ENCODE peak calls at places on chromosomes 1 and 21, in five cellular contexts. One of them, this sample, is unnamed.
A peak's percentile ranks its signal among the peaks of the same experiment; 100 is the strongest.

GRCh38 chr21:43585924-43586411 is 73.3 kb downstream of the HSF2BP start:
- DNase-seq in SK-N-SH: no peak
- DNase-seq in K562: no peak
- DNase-seq in GM12878: no peak
- DNase-seq in A549: peak; percentile 98
- DNase-seq in this sample: peak; percentile 98

GRCh38 chr1:47675721-47676120 is 237.9 kb downstream of the FOXD2 start:
- DNase-seq in SK-N-SH: no peak
- DNase-seq in K562: no peak
- DNase-seq in GM12878: no peak
- DNase-seq in A549: no peak
- DNase-seq in this sample: no peak

GRCh38 chr21:18153063-18153462 is 91.6 kb upstream of the CHODL start:
- DNase-seq in SK-N-SH: no peak
- DNase-seq in K562: no peak
- DNase-seq in GM12878: no peak
- DNase-seq in A549: no peak
- DNase-seq in this sample: no peak

GRCh38 chr21:40901690-40902089 is 54.7 kb upstream of the DSCAM start:
- DNase-seq in SK-N-SH: no peak
- DNase-seq in K562: no peak
- DNase-seq in GM12878: no peak
- DNase-seq in A549: no peak
- DNase-seq in this sample: no peak

GRCh38 chr1:12640237-12640957 is 3.5 kb upstream of the AADACL4 start:
- DNase-seq in SK-N-SH: no peak
- DNase-seq in K562: no peak
- DNase-seq in GM12878: no peak
- DNase-seq in A549: peak; percentile 30
- DNase-seq in this sample: no peak

GRCh38 chr1:61082336-61083013 is at the start of gene NFIA:
- DNase-seq in SK-N-SH: peak; percentile 81
- DNase-seq in K562: peak; percentile 42
- DNase-seq in GM12878: no peak
- DNase-seq in A549: peak; percentile 86
- DNase-seq in this sample: peak; percentile 50

GRCh38 chr1:169604781-169605560 is 18.7 kb upstream of the F5 start:
- DNase-seq in SK-N-SH: no peak
- DNase-seq in K562: no peak
- DNase-seq in GM12878: peak; percentile 55
- DNase-seq in A549: no peak
- DNase-seq in this sample: no peak

GRCh38 chr1:181081399-181081798 is 7.1 kb upstream of the IER5 start:
- DNase-seq in SK-N-SH: no peak
- DNase-seq in K562: no peak
- DNase-seq in GM12878: no peak
- DNase-seq in A549: no peak
- DNase-seq in this sample: no peak

GRCh38 chr1:184283999-184284398 is 102.8 kb upstream of the C1orf21 start:
- DNase-seq in SK-N-SH: no peak
- DNase-seq in K562: no peak
- DNase-seq in GM12878: no peak
- DNase-seq in A549: no peak
- DNase-seq in this sample: peak; percentile 94

GRCh38 chr1:174052621-174053020 is 30.5 kb upstream of the RC3H1 start:
- DNase-seq in SK-N-SH: no peak
- DNase-seq in K562: no peak
- DNase-seq in GM12878: no peak
- DNase-seq in A549: no peak
- DNase-seq in this sample: peak; percentile 26

GRCh38 chr1:23478896-23479790 is 4.8 kb downstream of the ASAP3 start:
- DNase-seq in SK-N-SH: no peak
- DNase-seq in K562: peak; percentile 85
- DNase-seq in GM12878: no peak
- DNase-seq in A549: peak; percentile 50
- DNase-seq in this sample: peak; percentile 72

GRCh38 chr1:238811211-238811610 is 575.2 kb upstream of the CHRM3 start:
- DNase-seq in SK-N-SH: no peak
- DNase-seq in K562: no peak
- DNase-seq in GM12878: no peak
- DNase-seq in A549: no peak
- DNase-seq in this sample: no peak

GRCh38 chr1:45880930-45881329 is 77.5 kb downstream of the MAST2 start:
- DNase-seq in SK-N-SH: no peak
- DNase-seq in K562: no peak
- DNase-seq in GM12878: no peak
- DNase-seq in A549: no peak
- DNase-seq in this sample: peak; percentile 75

GRCh38 chr1:233094691-233095090 is 144.3 kb downstream of the NTPCR start:
- DNase-seq in SK-N-SH: no peak
- DNase-seq in K562: no peak
- DNase-seq in GM12878: no peak
- DNase-seq in A549: no peak
- DNase-seq in this sample: no peak

GRCh38 chr21:41283211-41283818 is 33.3 kb upstream of the FAM3B start:
- DNase-seq in SK-N-SH: peak; percentile 72
- DNase-seq in K562: peak; percentile 66
- DNase-seq in GM12878: peak; percentile 61
- DNase-seq in A549: peak; percentile 69
- DNase-seq in this sample: peak; percentile 87

GRCh38 chr1:118018064-118018463 is 88.5 kb downstream of the WDR3 start:
- DNase-seq in SK-N-SH: no peak
- DNase-seq in K562: no peak
- DNase-seq in GM12878: no peak
- DNase-seq in A549: no peak
- DNase-seq in this sample: no peak

GRCh38 chr1:21814241-21814918 is 2.3 kb downstream of the LDLRAD2 start:
- DNase-seq in SK-N-SH: peak; percentile 94
- DNase-seq in K562: peak; percentile 60
- DNase-seq in GM12878: no peak
- DNase-seq in A549: no peak
- DNase-seq in this sample: no peak

GRCh38 chr1:21814981-21815583 is 3.0 kb downstream of the LDLRAD2 start:
- DNase-seq in SK-N-SH: peak; percentile 8
- DNase-seq in K562: no peak
- DNase-seq in GM12878: no peak
- DNase-seq in A549: no peak
- DNase-seq in this sample: no peak

GRCh38 chr1:21815724-21816311 is 3.8 kb downstream of the LDLRAD2 start:
- DNase-seq in SK-N-SH: peak; percentile 16
- DNase-seq in K562: no peak
- DNase-seq in GM12878: no peak
- DNase-seq in A549: no peak
- DNase-seq in this sample: peak; percentile 10

GRCh38 chr1:21818661-21819060 is 6.6 kb downstream of the LDLRAD2 start:
- DNase-seq in SK-N-SH: peak; percentile 97
- DNase-seq in K562: peak; percentile 99
- DNase-seq in GM12878: no peak
- DNase-seq in A549: peak; percentile 27
- DNase-seq in this sample: no peak

DNA sequence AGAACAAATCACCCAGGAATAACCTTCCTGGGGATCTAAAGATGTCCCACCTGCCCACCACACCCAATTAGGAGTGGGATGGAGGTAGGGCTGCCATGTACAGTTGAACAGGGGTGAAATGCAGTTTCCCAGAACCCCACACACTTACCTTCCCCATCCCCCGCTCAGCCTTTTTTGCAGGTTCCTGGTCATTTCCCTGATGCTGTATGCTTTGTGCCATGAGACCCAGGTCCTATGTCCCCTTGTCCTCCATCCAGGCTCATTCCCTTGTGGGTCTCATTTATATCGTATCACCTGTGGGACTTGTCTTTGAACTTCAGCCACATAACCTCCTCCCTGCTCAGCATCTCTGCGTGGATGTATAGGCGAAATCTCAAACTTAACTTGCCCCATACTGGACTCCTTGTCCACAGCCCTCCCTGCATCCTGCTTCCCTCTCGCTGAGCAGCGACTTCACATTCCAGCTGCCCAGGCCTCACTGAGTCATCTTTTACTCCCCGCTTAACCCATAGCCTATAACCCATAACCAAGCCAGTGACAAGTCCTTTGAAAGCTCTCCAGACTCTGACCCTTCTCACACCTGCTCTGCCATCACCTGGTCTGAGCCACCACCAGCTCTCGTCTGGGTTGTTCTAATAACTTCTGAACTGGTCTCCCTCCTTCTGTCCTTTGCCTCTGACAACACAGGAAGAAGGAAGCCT is 4.7 kb downstream of the LDLRAD2 start:
- DNase-seq in SK-N-SH: no peak
- DNase-seq in K562: no peak
- DNase-seq in GM12878: no peak
- DNase-seq in A549: no peak
- DNase-seq in this sample: peak; percentile 81
- TF ChIP-seq RCOR1 in SK-N-SH: no peak
- TF ChIP-seq RCOR1 in K562: no peak
- TF ChIP-seq RCOR1 in GM12878: no peak
- TF ChIP-seq RCOR1 in A549: no peak
- TF ChIP-seq RCOR1 in this sample: peak; percentile 65

GRCh38 chr1:156647351-156647750 is 5.4 kb downstream of the BCAN start:
- DNase-seq in SK-N-SH: no peak
- DNase-seq in K562: no peak
- DNase-seq in GM12878: no peak
- DNase-seq in A549: no peak
- DNase-seq in this sample: no peak
- TF ChIP-seq RCOR1 in SK-N-SH: no peak
- TF ChIP-seq RCOR1 in K562: no peak
- TF ChIP-seq RCOR1 in GM12878: no peak
- TF ChIP-seq RCOR1 in A549: no peak
- TF ChIP-seq RCOR1 in this sample: no peak

GRCh38 chr1:29471487-29472313 is 235.4 kb downstream of the PTPRU start:
- DNase-seq in SK-N-SH: peak; percentile 64
- DNase-seq in K562: no peak
- DNase-seq in GM12878: no peak
- DNase-seq in A549: no peak
- DNase-seq in this sample: no peak
- TF ChIP-seq RCOR1 in SK-N-SH: no peak
- TF ChIP-seq RCOR1 in K562: no peak
- TF ChIP-seq RCOR1 in GM12878: no peak
- TF ChIP-seq RCOR1 in A549: no peak
- TF ChIP-seq RCOR1 in this sample: no peak

GRCh38 chr1:21007876-21008275 is 168.8 kb downstream of the EIF4G3 start:
- DNase-seq in SK-N-SH: no peak
- DNase-seq in K562: no peak
- DNase-seq in GM12878: no peak
- DNase-seq in A549: no peak
- DNase-seq in this sample: no peak
- TF ChIP-seq RCOR1 in SK-N-SH: no peak
- TF ChIP-seq RCOR1 in K562: no peak
- TF ChIP-seq RCOR1 in GM12878: no peak
- TF ChIP-seq RCOR1 in A549: no peak
- TF ChIP-seq RCOR1 in this sample: no peak

DNA sequence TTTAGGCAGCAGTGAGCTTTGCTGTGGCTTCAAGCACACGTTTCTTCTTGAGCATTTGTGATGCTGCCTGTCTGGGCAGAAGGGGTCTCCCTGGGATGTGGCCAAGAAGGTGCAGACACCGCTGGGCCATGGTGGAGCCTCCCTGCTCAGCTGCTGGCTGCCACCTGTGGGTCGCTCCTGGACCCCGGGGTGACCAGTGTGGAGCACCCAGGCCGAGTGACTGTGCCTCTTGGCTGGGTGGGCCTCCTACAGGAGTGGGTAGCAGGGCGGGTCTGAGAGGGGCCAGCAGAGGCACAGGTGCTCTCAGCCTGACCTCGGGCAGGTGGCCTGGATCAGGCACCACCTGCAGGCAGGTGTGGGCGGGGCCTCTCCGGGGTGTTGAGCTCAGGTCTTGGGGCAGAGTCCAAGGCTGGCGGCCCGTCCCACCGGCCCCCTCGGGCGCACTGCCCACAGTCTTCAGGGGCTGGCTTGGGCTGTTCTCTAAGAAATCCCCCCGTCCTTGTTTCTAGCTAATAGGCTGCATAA is 42.0 kb upstream of the COL6A1 start:
- DNase-seq in SK-N-SH: peak; percentile 15
- DNase-seq in K562: no peak
- DNase-seq in GM12878: no peak
- DNase-seq in A549: no peak
- DNase-seq in this sample: no peak
- TF ChIP-seq RCOR1 in SK-N-SH: no peak
- TF ChIP-seq RCOR1 in K562: no peak
- TF ChIP-seq RCOR1 in GM12878: no peak
- TF ChIP-seq RCOR1 in A549: no peak
- TF ChIP-seq RCOR1 in this sample: no peak

GRCh38 chr1:21045351-21045750 is 131.3 kb downstream of the EIF4G3 start:
- DNase-seq in SK-N-SH: peak; percentile 35
- DNase-seq in K562: no peak
- DNase-seq in GM12878: no peak
- DNase-seq in A549: no peak
- DNase-seq in this sample: no peak
- TF ChIP-seq RCOR1 in SK-N-SH: no peak
- TF ChIP-seq RCOR1 in K562: no peak
- TF ChIP-seq RCOR1 in GM12878: no peak
- TF ChIP-seq RCOR1 in A549: no peak
- TF ChIP-seq RCOR1 in this sample: no peak

GRCh38 chr1:165431079-165431478 is 13.8 kb downstream of the RXRG start:
- DNase-seq in SK-N-SH: no peak
- DNase-seq in K562: no peak
- DNase-seq in GM12878: no peak
- DNase-seq in A549: no peak
- DNase-seq in this sample: no peak

GRCh38 chr1:165423181-165423580 is 21.7 kb downstream of the RXRG start:
- DNase-seq in SK-N-SH: no peak
- DNase-seq in K562: no peak
- DNase-seq in GM12878: no peak
- DNase-seq in A549: no peak
- DNase-seq in this sample: no peak

GRCh38 chr1:165424454-165425283 is 20.3 kb downstream of the RXRG start:
- DNase-seq in SK-N-SH: no peak
- DNase-seq in K562: no peak
- DNase-seq in GM12878: no peak
- DNase-seq in A549: no peak
- DNase-seq in this sample: no peak

DNA sequence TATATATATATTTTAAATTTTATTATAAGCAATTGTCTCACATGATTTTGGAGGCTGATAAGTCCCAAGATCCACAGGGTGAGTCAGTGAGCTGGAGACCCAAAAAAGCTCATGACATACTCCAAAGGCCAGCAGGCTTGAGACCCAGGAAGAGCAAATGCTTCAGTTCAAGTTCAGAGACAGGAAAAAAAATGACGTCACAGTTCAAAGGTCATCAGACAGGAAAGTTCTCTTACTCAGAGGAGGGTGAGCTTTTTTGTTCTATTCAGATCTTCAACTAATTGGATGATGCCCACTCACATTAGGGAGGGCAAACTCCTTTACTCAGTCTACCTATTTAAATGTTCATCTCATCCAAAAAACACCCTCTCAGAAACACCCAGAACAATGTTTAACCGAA is 18.2 kb downstream of the RXRG start:
- DNase-seq in SK-N-SH: no peak
- DNase-seq in K562: no peak
- DNase-seq in GM12878: no peak
- DNase-seq in A549: no peak
- DNase-seq in this sample: no peak
- TF ChIP-seq RCOR1 in SK-N-SH: no peak
- TF ChIP-seq RCOR1 in K562: no peak
- TF ChIP-seq RCOR1 in GM12878: no peak
- TF ChIP-seq RCOR1 in A549: no peak
- TF ChIP-seq RCOR1 in this sample: no peak

GRCh38 chr1:209737118-209737505 is 18.7 kb upstream of the TRAF3IP3 start:
- DNase-seq in SK-N-SH: no peak
- DNase-seq in K562: no peak
- DNase-seq in GM12878: no peak
- DNase-seq in A549: no peak
- DNase-seq in this sample: no peak
- TF ChIP-seq RCOR1 in SK-N-SH: no peak
- TF ChIP-seq RCOR1 in K562: no peak
- TF ChIP-seq RCOR1 in GM12878: no peak
- TF ChIP-seq RCOR1 in A549: no peak
- TF ChIP-seq RCOR1 in this sample: no peak